ENCODE peak calls at places on chromosomes 7 and 10, in eight cellular contexts. Q, A, D, T, M, U, W and X are unnamed samples.

GRCh38 chr7:143487566-143487965 is 9.9 kb downstream of the TAS2R41 start:
- ATAC-seq in Q (no peak), A (no peak), D (no peak), T (peak), M (no peak), U (peak), W (no peak), X (peak)

GRCh38 chr7:155425946-155426345 is 32.0 kb upstream of the EN2 start:
- ATAC-seq in Q (no peak), A (no peak), D (no peak), T (no peak), M (no peak), U (no peak), W (no peak), X (no peak)

GRCh38 chr10:54837479-54837878 is 36.4 kb upstream of the PCDH15 start:
- ATAC-seq in Q (no peak), A (no peak), D (no peak), T (no peak), M (no peak), U (no peak), W (no peak), X (no peak)

GRCh38 chr7:36994456-36995112 is 270.3 kb upstream of the AOAH start:
- ATAC-seq in Q (no peak), A (no peak), D (peak), T (no peak), M (no peak), U (no peak), W (no peak), X (no peak)

GRCh38 chr7:25068814-25069213 is 56.2 kb downstream of the CYCS start:
- ATAC-seq in Q (no peak), A (no peak), D (no peak), T (peak), M (no peak), U (peak), W (no peak), X (peak)

GRCh38 chr7:69896100-69896499 is 297.8 kb downstream of the AUTS2 start:
- ATAC-seq in Q (no peak), A (peak), D (no peak), T (no peak), M (no peak), U (no peak), W (no peak), X (no peak)

GRCh38 chr10:4359003-4359402 is 467.0 kb upstream of the AKR1E2 start:
- ATAC-seq in Q (no peak), A (no peak), D (no peak), T (no peak), M (no peak), U (no peak), W (no peak), X (no peak)

GRCh38 chr7:155702616-155703015 is 58.2 kb downstream of the RBM33 start:
- ATAC-seq in Q (no peak), A (peak), D (peak), T (no peak), M (no peak), U (no peak), W (no peak), X (peak)

GRCh38 chr10:87594864-87595263 is 64.8 kb upstream of the PAPSS2 start:
- ATAC-seq in Q (no peak), A (no peak), D (no peak), T (peak), M (no peak), U (no peak), W (no peak), X (no peak)

GRCh38 chr10:1172256-1172975 is 116.2 kb downstream of the WDR37 start:
- ATAC-seq in Q (no peak), A (no peak), D (no peak), T (no peak), M (no peak), U (peak), W (no peak), X (no peak)

GRCh38 chr10:98323221-98324164 is 55.5 kb upstream of the LOXL4 start:
- ATAC-seq in Q (peak), A (peak), D (peak), T (peak), M (no peak), U (peak), W (no peak), X (peak)

GRCh38 chr10:82150123-82150900 is 275.3 kb downstream of the NRG3 start:
- ATAC-seq in Q (no peak), A (no peak), D (no peak), T (no peak), M (no peak), U (no peak), W (no peak), X (no peak)

GRCh38 chr7:96952974-96953391 is 52.4 kb upstream of the DLX6 start:
- ATAC-seq in Q (no peak), A (no peak), D (no peak), T (no peak), M (no peak), U (no peak), W (no peak), X (no peak)

GRCh38 chr7:102184303-102184702 is 102.4 kb upstream of the SH2B2 start:
- ATAC-seq in Q (no peak), A (no peak), D (no peak), T (no peak), M (no peak), U (no peak), W (no peak), X (no peak)

GRCh38 chr7:66377045-66377444 is 171.9 kb downstream of the TPST1 start:
- ATAC-seq in Q (no peak), A (no peak), D (no peak), T (peak), M (no peak), U (no peak), W (no peak), X (peak)

GRCh38 chr10:103433858-103434257 is 18.3 kb downstream of the CALHM2 start:
- ATAC-seq in Q (no peak), A (no peak), D (no peak), T (no peak), M (no peak), U (no peak), W (no peak), X (no peak)

GRCh38 chr10:73926152-73926764 is 15.3 kb downstream of the PLAU start:
- ATAC-seq in Q (no peak), A (no peak), D (no peak), T (no peak), M (no peak), U (no peak), W (no peak), X (no peak)

GRCh38 chr7:8236781-8237407 is 25.1 kb downstream of the ICA1 start:
- ATAC-seq in Q (no peak), A (no peak), D (no peak), T (no peak), M (no peak), U (no peak), W (no peak), X (no peak)

GRCh38 chr7:35549781-35550180 is 145.2 kb downstream of the HERPUD2 start:
- ATAC-seq in Q (no peak), A (no peak), D (no peak), T (no peak), M (no peak), U (no peak), W (no peak), X (no peak)

GRCh38 chr7:150463461-150463860 is 13.0 kb downstream of the GIMAP8 start:
- ATAC-seq in Q (peak), A (peak), D (peak), T (no peak), M (peak), U (no peak), W (no peak), X (no peak)